ENCODE peak calls at places on chromosomes 3 and 15, in four cellular contexts. A is NB4, P is ovary, I is tibial artery. F is an unnamed sample.

GRCh38 chr3:20080956-20081554 is 40.8 kb downstream of the KAT2B start:
- DNase-seq in P (no peak), I (no peak), A (peak; percentile 17), F (peak; percentile 61)

GRCh38 chr3:185024406-185024805 is 128.5 kb downstream of the C3orf70 start:
- DNase-seq in P (no peak), I (no peak), A (peak; percentile 4), F (no peak)

GRCh38 chr3:120432105-120432860 is 18.5 kb downstream of the FSTL1 start:
- DNase-seq in P (no peak), A (no peak), I (no peak), F (peak; percentile 97)

GRCh38 chr3:146555311-146555710 is 10.9 kb upstream of the PLSCR1 start:
- DNase-seq in P (no peak), I (no peak), A (no peak), F (no peak)

GRCh38 chr15:75302318-75302717 is 19.7 kb downstream of the GOLGA6D start:
- DNase-seq in A (no peak), P (no peak), I (no peak), F (no peak)

GRCh38 chr15:57503911-57504598 is 87.6 kb upstream of the MYZAP start:
- DNase-seq in P (peak; percentile 47), I (no peak), A (no peak), F (peak; percentile 84)

GRCh38 chr3:151183253-151183652 is 19.8 kb downstream of the GPR171 start:
- DNase-seq in A (no peak), P (no peak), I (no peak), F (no peak)

GRCh38 chr3:127953092-127953491 is 38.1 kb downstream of the KBTBD12 start:
- DNase-seq in I (no peak), A (no peak), P (no peak), F (no peak)

GRCh38 chr3:108507887-108508286 is 2.5 kb downstream of the MYH15 start:
- DNase-seq in P (no peak), I (no peak), A (no peak), F (no peak)

GRCh38 chr15:74815121-74815933 is 2.7 kb downstream of the LMAN1L start:
- DNase-seq in P (no peak), A (peak; percentile 47), I (no peak), F (no peak)

GRCh38 chr3:16837602-16838001 is 47.2 kb upstream of the PLCL2 start:
- DNase-seq in P (peak; percentile 42), I (peak; percentile 29), A (no peak), F (no peak)

GRCh38 chr3:38154625-38155255 is 10.6 kb upstream of the OXSR1 start:
- DNase-seq in I (no peak), P (no peak), A (no peak), F (no peak)

GRCh38 chr3:52126036-52126435 is 28.2 kb downstream of the POC1A start:
- DNase-seq in I (peak; percentile 46), P (no peak), A (no peak), F (peak; percentile 26)

GRCh38 chr3:5039585-5039984 is 60.3 kb downstream of the BHLHE40 start:
- DNase-seq in I (no peak), A (no peak), P (no peak), F (no peak)

GRCh38 chr3:169389925-169390253 is 273.6 kb downstream of the MECOM start:
- DNase-seq in P (no peak), I (no peak), A (no peak), F (no peak)

GRCh38 chr15:59501531-59502113 is 63.6 kb downstream of the FAM81A start:
- DNase-seq in A (peak; percentile 58), I (no peak), P (no peak), F (peak; percentile 56)

GRCh38 chr3:115834068-115834467 is 210.8 kb downstream of the GAP43 start:
- DNase-seq in I (no peak), A (no peak), P (no peak), F (peak; percentile 72)

GRCh38 chr3:185737020-185737419 is 87.8 kb downstream of the IGF2BP2 start:
- DNase-seq in I (no peak), A (no peak), P (no peak), F (peak; percentile 66)

GRCh38 chr15:33021806-33022389 is 172.6 kb downstream of the FMN1 start:
- DNase-seq in A (peak; percentile 40), P (no peak), I (no peak), F (peak; percentile 78)

GRCh38 chr3:127033786-127034185 is 50.9 kb downstream of the PLXNA1 start:
- DNase-seq in I (no peak), A (no peak), P (peak; percentile 24), F (no peak)

GRCh38 chr3:40780341-40780800 is 255.6 kb downstream of the ZNF621 start:
- DNase-seq in I (peak; percentile 89), P (peak; percentile 71), A (no peak), F (no peak)

GRCh38 chr15:34855397-34855796 is 60.0 kb upstream of the ACTC1 start:
- DNase-seq in I (no peak), A (no peak), P (no peak), F (peak; percentile 72)

GRCh38 chr3:169323580-169324453 is 339.7 kb downstream of the MECOM start:
- DNase-seq in I (no peak), A (no peak), P (no peak), F (peak; percentile 92)

GRCh38 chr3:51382947-51383578 is 2.0 kb upstream of the MANF start:
- DNase-seq in P (no peak), I (no peak), A (peak; percentile 15), F (no peak)

GRCh38 chr3:186823391-186823790 is 17.1 kb upstream of the RFC4 start:
- DNase-seq in A (no peak), I (no peak), P (no peak), F (peak; percentile 73)

GRCh38 chr3:194080913-194081800 is 54.8 kb upstream of the HES1 start:
- DNase-seq in A (no peak), I (no peak), P (no peak), F (no peak)

GRCh38 chr3:142647856-142648255 is 51.7 kb downstream of the PLS1 start:
- DNase-seq in I (no peak), P (no peak), A (no peak), F (peak; percentile 16)

GRCh38 chr15:76147906-76148553 is 88.2 kb downstream of the TMEM266 start:
- DNase-seq in P (peak; percentile 66), A (peak; percentile 67), I (no peak), F (no peak)

GRCh38 chr15:68797157-68797556 is 23.5 kb downstream of the ANP32A start:
- DNase-seq in A (no peak), P (no peak), I (no peak), F (no peak)

GRCh38 chr15:60573936-60574335 is 95.0 kb upstream of the ICE2 start:
- DNase-seq in A (no peak), P (no peak), I (no peak), F (no peak)

GRCh38 chr3:122394173-122394572 is 10.2 kb downstream of the FAM162A start:
- DNase-seq in I (no peak), P (no peak), A (no peak), F (peak; percentile 11)

GRCh38 chr3:16319307-16319706 is 54.3 kb downstream of the OXNAD1 start:
- DNase-seq in P (no peak), I (no peak), A (peak; percentile 61), F (no peak)

GRCh38 chr3:194458122-194458521 is 28.7 kb downstream of the ATP13A3 start:
- DNase-seq in A (no peak), I (no peak), P (no peak), F (no peak)

GRCh38 chr3:136255672-136256406 is 5.7 kb downstream of the PCCB start:
- DNase-seq in A (no peak), P (no peak), I (no peak), F (no peak)

GRCh38 chr3:133944641-133945441 is 49.2 kb upstream of the RAB6B start:
- DNase-seq in I (peak; percentile 55), A (no peak), P (no peak), F (peak; percentile 48)
- H3K4me3 ChIP-seq in I (no peak overlapping the region), A (no peak overlapping the region), P (no peak overlapping the region), F (no peak overlapping the region)

DNA sequence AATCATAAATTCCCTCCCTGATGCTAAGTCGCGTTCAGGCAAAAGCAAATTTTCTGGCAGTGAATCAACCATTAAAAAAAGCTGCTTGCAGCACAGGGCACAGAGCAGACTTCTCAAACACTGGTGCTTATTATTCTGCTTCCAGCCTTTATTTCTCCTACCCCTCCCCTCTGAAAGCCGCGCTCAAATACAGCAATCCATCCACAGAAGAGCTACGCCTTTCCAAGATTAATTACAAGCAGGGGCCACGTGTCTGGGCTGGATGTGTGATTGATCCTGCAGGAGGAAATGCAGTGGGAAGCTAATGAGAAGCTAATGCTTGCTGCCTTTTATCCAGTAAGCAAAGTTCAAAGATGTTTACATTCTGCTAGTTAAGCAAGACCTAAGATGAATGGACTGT is 134.9 kb upstream of the TOPAZ1 start:
- DNase-seq in I (no peak), P (no peak), A (no peak), F (no peak)
- H3K4me3 ChIP-seq in I (no peak overlapping the region), P (no peak overlapping the region), A (no peak overlapping the region), F (no peak overlapping the region)

GRCh38 chr3:9402410-9403228 is 5.2 kb downstream of the SETD5 start:
- DNase-seq in A (peak; percentile 44), P (peak; percentile 54), I (no peak), F (no peak)
- H3K4me3 ChIP-seq in A (peak overlapping the region; percentile 40), P (peak overlapping the region; percentile 1), I (no peak overlapping the region), F (peak overlapping the region; percentile 36)

GRCh38 chr15:44397869-44398268 is 29.6 kb upstream of the CTDSPL2 start:
- DNase-seq in A (no peak), I (no peak), P (no peak), F (no peak)

GRCh38 chr15:44394062-44394461 is 33.4 kb upstream of the CTDSPL2 start:
- DNase-seq in A (no peak), P (no peak), I (no peak), F (peak; percentile 69)

GRCh38 chr15:44394562-44394961 is 32.9 kb upstream of the CTDSPL2 start:
- DNase-seq in P (no peak), A (no peak), I (no peak), F (no peak)
- H3K4me3 ChIP-seq in P (no peak overlapping the region), A (no peak overlapping the region), I (no peak overlapping the region), F (no peak overlapping the region)

GRCh38 chr15:41937568-41937923 is 34.8 kb downstream of the EHD4 start:
- DNase-seq in P (no peak), A (no peak), I (no peak), F (no peak)

GRCh38 chr15:41941644-41942415 is 30.5 kb downstream of the EHD4 start:
- DNase-seq in P (no peak), I (no peak), A (no peak), F (no peak)

GRCh38 chr15:41940441-41940857 is 31.9 kb downstream of the EHD4 start:
- DNase-seq in I (no peak), A (no peak), P (no peak), F (peak; percentile 76)

GRCh38 chr15:41942886-41943285 is 29.5 kb downstream of the EHD4 start:
- DNase-seq in A (no peak), I (no peak), P (no peak), F (no peak)

GRCh38 chr15:41939986-41940385 is 32.4 kb downstream of the EHD4 start:
- DNase-seq in A (no peak), I (no peak), P (no peak), F (no peak)
- H3K4me3 ChIP-seq in A (no peak overlapping the region), I (no peak overlapping the region), P (no peak overlapping the region), F (no peak overlapping the region)